ENCODE peak calls at places on chromosomes 11 and 22, in five cellular contexts. T is HCT116, O is fibroblast of mammary gland, X is GM23338, W is AG09309. Z is an unnamed sample.

GRCh38 chr11:34620202-34620601 is 691 bp upstream of the EHF start:
- DNase-seq in O (no peak), W (no peak), T (no peak), X (no peak), Z (no peak)

GRCh38 chr11:122159173-122159701 is 43.2 kb upstream of the BLID start:
- DNase-seq in T (no peak), X (peak; percentile 26), W (no peak), O (peak; percentile 82), Z (no peak)

GRCh38 chr11:112049777-112050176 is 24.0 kb downstream of the PIH1D2 start:
- DNase-seq in W (no peak), O (no peak), X (no peak), T (no peak), Z (no peak)

GRCh38 chr22:19818264-19819208 is 36.1 kb downstream of the GNB1L start:
- DNase-seq in O (no peak), T (no peak), W (no peak), X (no peak), Z (no peak)

GRCh38 chr11:58898106-58898505 is 41.2 kb upstream of the GLYATL1 start:
- DNase-seq in O (peak; percentile 43), W (no peak), T (no peak), X (no peak), Z (no peak)

GRCh38 chr11:128859563-128860441 is 7.3 kb downstream of the KCNJ1 start:
- DNase-seq in O (peak; percentile 52), W (no peak), T (peak; percentile 68), X (peak; percentile 90), Z (no peak)

GRCh38 chr11:109435121-109435742 is 13.2 kb downstream of the C11orf87 start:
- DNase-seq in T (no peak), W (no peak), X (no peak), O (peak; percentile 79), Z (no peak)

GRCh38 chr11:17590463-17590862 is 43.4 kb downstream of the OTOG start:
- DNase-seq in T (no peak), O (no peak), X (no peak), W (no peak), Z (no peak)

DNA sequence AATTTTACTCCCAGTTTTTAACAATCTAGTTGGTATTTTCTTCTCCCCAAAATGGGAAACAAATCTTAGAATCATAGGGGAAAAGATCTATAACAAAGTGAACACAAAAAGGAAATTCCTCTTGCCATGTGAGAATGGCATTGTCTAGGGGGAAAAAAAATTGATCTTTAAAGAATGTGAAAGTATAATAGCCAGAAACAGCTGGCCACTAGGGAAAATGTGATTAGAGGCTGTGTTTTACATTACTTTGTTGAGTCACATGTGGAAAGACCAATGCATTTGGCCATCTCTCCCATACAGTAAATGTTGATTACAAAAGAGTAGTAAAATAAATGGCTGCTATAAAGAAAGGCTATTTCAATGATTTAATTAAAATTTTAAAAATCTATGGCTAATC is 30.7 kb downstream of the CHEK2 start:
- DNase-seq in T (no peak), X (no peak), W (no peak), O (peak; percentile 60), Z (no peak)
- TF ChIP-seq CTCF in T (no peak), X (no peak), W (no peak), O (no peak), Z (no peak)

GRCh38 chr11:115916596-115916995 is 412.4 kb upstream of the CADM1 start:
- DNase-seq in W (no peak), O (no peak), T (no peak), X (no peak), Z (no peak)

GRCh38 chr11:115911656-115912055 is 407.4 kb upstream of the CADM1 start:
- DNase-seq in W (no peak), X (no peak), O (no peak), T (no peak), Z (no peak)

GRCh38 chr11:115910379-115910778 is 406.2 kb upstream of the CADM1 start:
- DNase-seq in X (no peak), O (no peak), T (no peak), W (no peak), Z (no peak)

GRCh38 chr11:115912484-115912945 is 408.3 kb upstream of the CADM1 start:
- DNase-seq in T (no peak), W (no peak), X (peak; percentile 62), O (no peak), Z (no peak)
- TF ChIP-seq CTCF in T (no peak), W (peak; percentile 12), X (peak; percentile 43), O (no peak), Z (no peak)

GRCh38 chr11:844693-845644 is 2.3 kb downstream of the TSPAN4 start:
- DNase-seq in O (peak; percentile 94), T (no peak), W (peak; percentile 77), X (peak; percentile 94), Z (peak; percentile 78)
- TF ChIP-seq CTCF in O (no peak), T (no peak), W (no peak), X (no peak), Z (no peak)

GRCh38 chr11:72787262-72788104 is 6.4 kb downstream of the STARD10 start:
- DNase-seq in T (no peak), X (peak; percentile 95), O (no peak), W (no peak), Z (no peak)
- TF ChIP-seq CTCF in T (peak; percentile 31), X (peak; percentile 36), O (no peak), W (no peak), Z (no peak)

GRCh38 chr22:48513929-48514328 is 1313.7 kb downstream of the BRD1 start:
- DNase-seq in O (no peak), W (no peak), X (no peak), T (no peak), Z (no peak)

GRCh38 chr22:48515571-48516200 is 1312.0 kb downstream of the BRD1 start:
- DNase-seq in W (no peak), T (no peak), O (no peak), X (no peak), Z (no peak)

GRCh38 chr22:48516571-48516970 is 1311.1 kb downstream of the BRD1 start:
- DNase-seq in W (no peak), X (no peak), O (no peak), T (no peak), Z (no peak)

GRCh38 chr22:48520207-48520606 is 1307.5 kb downstream of the BRD1 start:
- DNase-seq in X (no peak), O (no peak), W (no peak), T (no peak), Z (no peak)

GRCh38 chr22:48517039-48518030 is 1310.3 kb downstream of the BRD1 start:
- DNase-seq in X (no peak), T (no peak), O (no peak), W (no peak), Z (no peak)
- TF ChIP-seq CTCF in X (no peak), T (peak; percentile 24), O (no peak), W (no peak), Z (no peak)

GRCh38 chr22:18034076-18034475 is 9.7 kb upstream of the MICAL3 start:
- DNase-seq in O (no peak), W (no peak), T (no peak), X (no peak), Z (no peak)

GRCh38 chr22:18032455-18033101 is 8.2 kb upstream of the MICAL3 start:
- DNase-seq in W (no peak), O (peak; percentile 93), T (peak; percentile 60), X (no peak), Z (peak; percentile 80)

GRCh38 chr22:18035740-18036139 is 11.4 kb upstream of the MICAL3 start:
- DNase-seq in O (no peak), W (no peak), X (peak; percentile 26), T (peak; percentile 35), Z (no peak)

GRCh38 chr22:18031670-18032454 is 7.5 kb upstream of the MICAL3 start:
- DNase-seq in T (peak; percentile 82), O (peak; percentile 96), W (peak; percentile 81), X (no peak), Z (peak; percentile 90)

DNA sequence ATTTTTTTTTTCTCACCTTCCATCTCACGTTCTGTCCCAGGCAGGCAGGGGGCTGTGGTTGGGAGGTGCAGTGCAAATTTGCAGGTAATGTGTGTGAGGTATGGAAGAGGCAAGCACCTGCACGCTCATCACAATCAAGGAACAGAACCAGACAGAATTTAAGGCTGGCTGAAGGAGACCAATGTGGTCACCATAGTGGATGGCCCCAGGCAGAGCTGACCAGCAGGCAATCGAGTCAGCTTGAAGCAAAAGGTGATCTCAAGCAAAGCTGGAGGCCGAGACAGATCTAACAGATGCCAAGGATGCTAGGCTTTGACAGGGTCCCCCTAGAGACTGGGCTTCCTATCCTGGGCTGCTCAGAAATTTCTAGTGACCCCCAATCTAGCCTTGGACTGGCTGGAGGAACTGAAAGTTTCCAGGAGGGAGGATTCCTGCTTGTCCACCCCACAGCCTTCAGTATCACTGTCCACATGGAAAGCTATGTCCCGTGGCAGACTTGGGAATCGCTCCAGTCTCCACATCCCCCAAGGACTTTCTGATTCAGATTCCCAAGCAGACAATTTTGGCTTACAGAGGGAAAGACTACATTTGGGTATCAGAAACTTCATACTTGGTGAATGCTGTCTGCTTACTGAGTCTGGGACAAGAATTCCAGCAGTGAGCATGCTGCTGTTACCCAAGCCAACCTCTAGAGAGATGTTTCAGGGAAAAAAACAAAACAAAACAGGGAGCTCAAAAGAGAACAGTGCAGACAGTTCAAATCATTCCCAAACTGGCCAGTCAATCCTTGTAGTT is 9.0 kb upstream of the MICAL3 start:
- DNase-seq in T (no peak), X (no peak), W (no peak), O (peak; percentile 83), Z (no peak)
- TF ChIP-seq CTCF in T (no peak), X (no peak), W (peak; percentile 21), O (peak; percentile 31), Z (no peak)

GRCh38 chr22:46027219-46028068 is 50.5 kb upstream of the WNT7B start:
- DNase-seq in O (no peak), T (no peak), W (no peak), X (peak; percentile 59), Z (no peak)
- TF ChIP-seq CTCF in O (no peak), T (no peak), W (no peak), X (no peak), Z (no peak)